ENCODE peak calls at places on chromosomes 11 and 22, in five cellular contexts. O is H1, L is HCT116, Q is HepG2, F is K562. Y is an unnamed sample.
A peak's percentile ranks its signal among the peaks of the same experiment; 100 is the strongest.

GRCh38 chr11:72591785-72592490 is 82.3 kb downstream of the PDE2A start:
- DNase-seq in O (no peak), L (no peak), Q (no peak), F (no peak), Y (no peak)

GRCh38 chr11:62556872-62557631 is 10.4 kb upstream of the AHNAK start:
- DNase-seq in L (no peak), Q (no peak), O (no peak), F (peak; percentile 51), Y (peak; percentile 40)

GRCh38 chr11:12799373-12799835 is 125.2 kb downstream of the TEAD1 start:
- DNase-seq in O (no peak), Q (no peak), L (no peak), F (no peak), Y (no peak)

GRCh38 chr22:29623059-29623458 is 19.6 kb downstream of the NF2 start:
- DNase-seq in O (no peak), F (no peak), L (no peak), Q (no peak), Y (no peak)

GRCh38 chr11:33635161-33635560 is 65.5 kb downstream of the C11orf91 start:
- DNase-seq in Q (no peak), L (no peak), F (no peak), O (no peak), Y (no peak)

GRCh38 chr22:31495343-31495742 is 993 bp upstream of the SFI1 start:
- DNase-seq in F (peak; percentile 16), L (no peak), O (no peak), Q (no peak), Y (no peak)

GRCh38 chr22:42787357-42787736 is 66.7 kb upstream of the A4GALT start:
- DNase-seq in L (no peak), F (no peak), O (no peak), Q (no peak), Y (no peak)

GRCh38 chr11:121534131-121535093 is 81.6 kb upstream of the SORL1-AS1 start:
- DNase-seq in F (no peak), L (no peak), Q (no peak), O (no peak), Y (no peak)

GRCh38 chr11:23006730-23007129 is 146.5 kb upstream of the CCDC179 start:
- DNase-seq in L (no peak), F (no peak), O (no peak), Q (no peak), Y (no peak)

GRCh38 chr22:36445158-36445668 is 36.2 kb downstream of the TXN2 start:
- DNase-seq in L (no peak), Q (peak; percentile 47), O (no peak), F (no peak), Y (no peak)

GRCh38 chr11:65059523-65059922 is 1.2 kb upstream of the NAALADL1 start:
- DNase-seq in O (no peak), Q (no peak), F (no peak), L (no peak), Y (no peak)

GRCh38 chr11:112881461-112881860 is 79.8 kb upstream of the NCAM1 start:
- DNase-seq in O (peak; percentile 7), F (peak; percentile 20), Q (no peak), L (no peak), Y (peak; percentile 20)

GRCh38 chr11:86696004-86696403 is 23.6 kb upstream of the ME3 start:
- DNase-seq in F (no peak), O (no peak), Q (peak; percentile 11), L (peak; percentile 27), Y (no peak)

GRCh38 chr22:17780741-17781318 is 6.6 kb upstream of the BID start:
- DNase-seq in Q (no peak), F (no peak), L (no peak), O (no peak), Y (no peak)

GRCh38 chr11:88345408-88345807 is 7.9 kb upstream of the CTSC start:
- DNase-seq in L (no peak), F (no peak), O (no peak), Q (no peak), Y (no peak)

GRCh38 chr11:77403228-77403627 is 70.7 kb downstream of the PAK1 start:
- DNase-seq in O (no peak), L (no peak), Q (no peak), F (no peak), Y (no peak)

GRCh38 chr11:17683378-17684161 is 35.8 kb upstream of the MYOD1 start:
- DNase-seq in O (no peak), Q (peak; percentile 42), L (peak; percentile 57), F (no peak), Y (peak; percentile 35)

GRCh38 chr11:130141561-130142341 is 17.8 kb upstream of the ST14 start:
- DNase-seq in F (no peak), O (no peak), L (no peak), Q (no peak), Y (no peak)

GRCh38 chr11:71247551-71248250 is 4.7 kb downstream of the SHANK2 start:
- DNase-seq in F (no peak), O (no peak), Q (no peak), L (no peak), Y (no peak)

GRCh38 chr11:1829039-1829820 is 5.6 kb upstream of the SYT8 start:
- DNase-seq in Q (no peak), L (no peak), F (no peak), O (no peak), Y (peak; percentile 70)

DNA sequence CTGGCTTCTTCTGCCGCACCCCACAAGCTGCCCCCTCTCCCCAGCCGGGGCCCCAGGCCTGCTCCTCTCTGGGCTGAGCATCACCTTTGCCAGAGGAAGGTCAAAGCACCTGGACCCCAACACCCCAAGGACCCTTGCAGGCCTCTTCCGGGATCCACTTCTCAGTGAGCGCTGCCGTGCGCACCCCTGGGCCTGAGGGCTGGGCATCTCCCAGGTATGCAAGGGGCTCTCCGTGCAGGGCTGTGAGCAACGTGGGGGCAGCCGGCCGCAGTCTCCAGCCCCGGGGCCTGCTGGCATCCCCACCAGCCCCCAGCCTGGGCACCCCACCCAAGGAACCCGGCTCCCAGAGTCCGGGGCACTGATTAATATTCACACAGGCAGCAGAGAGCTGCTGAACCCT is 64.0 kb downstream of the BRD1 start:
- DNase-seq in L (no peak), F (no peak), Q (no peak), O (no peak), Y (no peak)
- TF ChIP-seq JUND in L (no peak), F (no peak), Q (no peak), O (no peak), Y (no peak)

DNA sequence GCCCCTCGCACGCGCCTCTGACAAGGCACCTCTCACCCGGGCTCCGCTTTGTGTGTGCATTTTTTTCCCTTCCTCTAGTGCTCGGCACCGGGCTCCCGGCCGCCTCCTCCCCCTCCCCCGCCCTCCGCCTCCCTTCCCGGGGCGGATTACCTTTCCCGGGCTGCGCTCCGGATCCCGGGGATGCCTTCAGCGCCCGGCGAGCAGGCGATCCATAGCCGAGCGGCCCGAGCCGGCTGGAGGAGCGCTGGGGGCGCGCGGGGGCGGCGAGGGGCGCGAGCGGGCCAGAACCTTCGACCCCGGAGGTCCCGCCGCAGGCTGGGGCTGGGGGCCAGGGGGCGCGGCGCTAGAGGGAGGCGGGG is 282 bp downstream of the MPPED2 start:
- DNase-seq in O (no peak), F (no peak), Q (no peak), L (no peak), Y (peak; percentile 40)
- TF ChIP-seq JUND in O (no peak), F (no peak), Q (no peak), L (no peak), Y (no peak)

GRCh38 chr22:27075028-27075678 is 417.8 kb downstream of the MIAT start:
- DNase-seq in F (no peak), Q (no peak), O (no peak), L (no peak), Y (no peak)
- TF ChIP-seq JUND in F (no peak), Q (no peak), O (no peak), L (no peak), Y (no peak)

DNA sequence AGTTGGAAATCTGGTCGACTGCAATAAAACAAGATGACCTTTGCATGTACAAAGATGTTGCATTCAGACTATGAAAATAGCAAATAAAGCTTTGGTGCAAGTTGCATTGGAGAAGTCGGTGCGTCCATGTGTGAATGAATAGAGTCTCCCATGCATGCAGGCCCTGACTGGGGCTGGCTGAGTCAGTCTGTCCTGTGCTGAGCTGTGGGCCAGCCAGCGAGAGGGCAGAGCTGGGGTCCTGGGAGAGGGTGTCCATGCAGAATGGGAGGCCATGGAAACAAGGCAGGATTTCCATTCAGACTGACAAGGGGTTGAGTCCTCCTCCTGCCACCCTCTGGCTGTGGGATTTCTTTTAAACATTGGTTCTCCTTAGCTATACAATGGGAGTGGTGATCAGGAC is 2.3 kb upstream of the CRYBB3 start:
- DNase-seq in F (no peak), L (no peak), Q (no peak), O (no peak), Y (no peak)
- TF ChIP-seq JUND in F (no peak), L (no peak), Q (no peak), O (no peak), Y (no peak)

DNA sequence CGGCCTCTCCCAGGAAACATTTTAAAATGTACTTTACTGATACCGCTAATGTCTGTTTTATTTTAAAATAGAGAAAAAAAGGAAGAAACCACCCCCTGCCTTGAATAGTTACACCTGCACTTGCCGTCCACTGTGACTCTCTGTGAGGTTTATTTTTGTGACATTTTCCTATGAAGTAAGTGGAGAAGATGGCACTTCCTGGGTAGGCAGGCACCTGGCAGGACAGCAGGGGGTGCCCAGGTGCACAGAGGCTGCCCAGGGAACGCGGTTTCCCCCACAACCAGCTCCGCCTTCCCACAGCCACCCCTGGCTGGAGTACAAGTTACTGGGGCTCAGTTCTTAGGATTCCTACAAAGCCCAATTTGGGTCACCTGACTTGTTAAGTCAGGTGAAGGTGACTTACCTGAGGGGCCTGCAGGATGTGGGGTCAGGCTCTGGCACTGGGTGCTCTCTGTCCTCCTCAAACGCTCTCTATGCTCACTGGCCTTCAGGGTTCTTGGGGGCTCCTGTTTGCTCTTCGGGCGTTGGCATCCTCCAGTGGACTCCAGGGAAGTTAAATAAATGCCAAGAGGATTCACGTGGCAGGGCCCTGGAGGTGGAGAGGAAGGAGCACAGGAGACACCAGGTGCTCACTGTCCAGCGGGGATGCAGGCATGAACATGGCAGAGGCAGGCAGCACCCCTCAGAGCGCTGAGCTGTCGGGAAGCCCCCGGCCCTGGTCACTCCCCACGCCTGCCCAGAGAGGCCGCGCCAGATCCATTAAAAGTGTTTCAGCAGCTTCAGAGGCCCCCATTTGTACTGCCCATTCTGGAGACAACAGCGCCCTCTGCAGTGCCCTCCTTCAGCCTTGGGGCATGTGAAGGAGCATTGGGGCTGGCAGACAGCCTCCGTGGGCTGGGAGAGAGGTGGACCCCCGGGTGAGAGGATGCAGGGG is 1021.2 kb downstream of the TBC1D22A start:
- DNase-seq in Q (no peak), O (no peak), F (no peak), L (no peak), Y (no peak)
- TF ChIP-seq JUND in Q (no peak), O (no peak), F (no peak), L (no peak), Y (no peak)

GRCh38 chr11:68840661-68841653 is 759 bp downstream of the CPT1A start:
- DNase-seq in O (no peak), F (peak; percentile 54), Q (no peak), L (no peak), Y (no peak)
- TF ChIP-seq JUND in O (no peak), F (no peak), Q (no peak), L (no peak), Y (no peak)

Y was measured in T47D.